ENCODE peak calls at places on chromosomes 6 and 20, in six cellular contexts. One of them, this sample, is unnamed.

GRCh38 chr6:159692303-159693127 is 526 bp downstream of the SOD2 start:
- DNase-seq in progenitor cell of endocrine pancreas: peak
- DNase-seq in CD4-positive, alpha-beta T cell: peak
- DNase-seq in stimulated activated CD4-positive, alpha-beta T cell treated with anti-CD3 and anti-CD28 coated beads, Interleukin-2, amount 100 ng/mL, for 48 hours: peak
- DNase-seq in COR-L47: no peak
- DNase-seq in pancreas: no peak
- DNase-seq in this sample: peak

GRCh38 chr6:62474793-62475192 is 188.8 kb upstream of the KHDRBS2 start:
- DNase-seq in progenitor cell of endocrine pancreas: no peak
- DNase-seq in CD4-positive, alpha-beta T cell: no peak
- DNase-seq in stimulated activated CD4-positive, alpha-beta T cell treated with anti-CD3 and anti-CD28 coated beads, Interleukin-2, amount 100 ng/mL, for 48 hours: no peak
- DNase-seq in COR-L47: no peak
- DNase-seq in pancreas: no peak
- DNase-seq in this sample: no peak

GRCh38 chr6:167568407-167569024 is 243.6 kb downstream of the TTLL2 start:
- DNase-seq in progenitor cell of endocrine pancreas: no peak
- DNase-seq in CD4-positive, alpha-beta T cell: no peak
- DNase-seq in stimulated activated CD4-positive, alpha-beta T cell treated with anti-CD3 and anti-CD28 coated beads, Interleukin-2, amount 100 ng/mL, for 48 hours: no peak
- DNase-seq in COR-L47: no peak
- DNase-seq in pancreas: no peak
- DNase-seq in this sample: no peak

GRCh38 chr6:7669742-7670141 is 56.2 kb upstream of the BMP6 start:
- DNase-seq in progenitor cell of endocrine pancreas: no peak
- DNase-seq in CD4-positive, alpha-beta T cell: no peak
- DNase-seq in stimulated activated CD4-positive, alpha-beta T cell treated with anti-CD3 and anti-CD28 coated beads, Interleukin-2, amount 100 ng/mL, for 48 hours: no peak
- DNase-seq in COR-L47: no peak
- DNase-seq in pancreas: no peak
- DNase-seq in this sample: no peak

GRCh38 chr6:16409531-16410441 is 171.4 kb downstream of the GMPR start:
- DNase-seq in progenitor cell of endocrine pancreas: peak
- DNase-seq in CD4-positive, alpha-beta T cell: peak
- DNase-seq in stimulated activated CD4-positive, alpha-beta T cell treated with anti-CD3 and anti-CD28 coated beads, Interleukin-2, amount 100 ng/mL, for 48 hours: peak
- DNase-seq in COR-L47: no peak
- DNase-seq in pancreas: peak
- DNase-seq in this sample: peak

GRCh38 chr20:36754656-36755222 is 8.8 kb upstream of the NDRG3 start:
- DNase-seq in progenitor cell of endocrine pancreas: peak
- DNase-seq in CD4-positive, alpha-beta T cell: peak
- DNase-seq in stimulated activated CD4-positive, alpha-beta T cell treated with anti-CD3 and anti-CD28 coated beads, Interleukin-2, amount 100 ng/mL, for 48 hours: no peak
- DNase-seq in COR-L47: peak
- DNase-seq in pancreas: no peak
- DNase-seq in this sample: peak

GRCh38 chr6:11770546-11771466 is 7.8 kb downstream of the ADTRP start:
- DNase-seq in progenitor cell of endocrine pancreas: no peak
- DNase-seq in CD4-positive, alpha-beta T cell: no peak
- DNase-seq in stimulated activated CD4-positive, alpha-beta T cell treated with anti-CD3 and anti-CD28 coated beads, Interleukin-2, amount 100 ng/mL, for 48 hours: no peak
- DNase-seq in COR-L47: no peak
- DNase-seq in pancreas: no peak
- DNase-seq in this sample: no peak

GRCh38 chr6:47308674-47309325 is 905 bp downstream of the TNFRSF21 start:
- DNase-seq in progenitor cell of endocrine pancreas: peak
- DNase-seq in CD4-positive, alpha-beta T cell: no peak
- DNase-seq in stimulated activated CD4-positive, alpha-beta T cell treated with anti-CD3 and anti-CD28 coated beads, Interleukin-2, amount 100 ng/mL, for 48 hours: no peak
- DNase-seq in COR-L47: no peak
- DNase-seq in pancreas: peak
- DNase-seq in this sample: peak

This sample was measured in NCI-H1105 treated with DMSO at 0.1 percent for 48 hours.